ENCODE peak calls at places on chromosome 9, in nine cellular contexts. One of them, this sample, is unnamed.

GRCh38 chr9:35907732-35908483 is 1.4 kb upstream of the SPAAR start:
- DNase-seq in adipocyte: peak; percentile 86
- DNase-seq in HCT116: peak; percentile 32
- DNase-seq in mesendoderm: peak; percentile 96
- DNase-seq in neuronal stem cell: peak; percentile 50
- DNase-seq in colonic mucosa: peak; percentile 83
- DNase-seq in neural progenitor cell: peak; percentile 39
- DNase-seq in endothelial cell of umbilical vein: peak; percentile 89
- DNase-seq in endodermal cell: peak; percentile 90
- DNase-seq in this sample: peak; percentile 93

GRCh38 chr9:88660611-88661010 is 125.6 kb downstream of the NXNL2 start:
- DNase-seq in adipocyte: peak; percentile 24
- DNase-seq in mesendoderm: peak; percentile 79
- DNase-seq in neuronal stem cell: no peak
- DNase-seq in endothelial cell of umbilical vein: peak; percentile 46
- DNase-seq in HCT116: peak; percentile 12
- DNase-seq in endodermal cell: peak; percentile 85
- DNase-seq in colonic mucosa: no peak
- DNase-seq in neural progenitor cell: peak; percentile 58
- DNase-seq in this sample: no peak

GRCh38 chr9:136527721-136528710 is 17.8 kb downstream of the NOTCH1 start:
- DNase-seq in endothelial cell of umbilical vein: no peak
- DNase-seq in neuronal stem cell: no peak
- DNase-seq in adipocyte: peak; percentile 22
- DNase-seq in HCT116: no peak
- DNase-seq in neural progenitor cell: peak; percentile 43
- DNase-seq in endodermal cell: peak; percentile 82
- DNase-seq in mesendoderm: no peak
- DNase-seq in colonic mucosa: peak; percentile 88
- DNase-seq in this sample: no peak

GRCh38 chr9:128124873-128125574 is 2.5 kb downstream of the PTGES2 start:
- DNase-seq in adipocyte: peak; percentile 66
- DNase-seq in mesendoderm: peak; percentile 86
- DNase-seq in neural progenitor cell: peak; percentile 76
- DNase-seq in endodermal cell: peak; percentile 95
- DNase-seq in HCT116: peak; percentile 46
- DNase-seq in neuronal stem cell: peak; percentile 56
- DNase-seq in endothelial cell of umbilical vein: peak; percentile 56
- DNase-seq in colonic mucosa: peak; percentile 90
- DNase-seq in this sample: peak; percentile 73

GRCh38 chr9:136903041-136903554 is 16.8 kb downstream of the TRAF2 start:
- DNase-seq in neural progenitor cell: no peak
- DNase-seq in HCT116: no peak
- DNase-seq in colonic mucosa: no peak
- DNase-seq in adipocyte: no peak
- DNase-seq in endothelial cell of umbilical vein: no peak
- DNase-seq in mesendoderm: no peak
- DNase-seq in endodermal cell: no peak
- DNase-seq in neuronal stem cell: no peak
- DNase-seq in this sample: no peak

GRCh38 chr9:105307731-105308130 is 63.3 kb downstream of the SLC44A1 start:
- DNase-seq in HCT116: no peak
- DNase-seq in neuronal stem cell: no peak
- DNase-seq in adipocyte: no peak
- DNase-seq in mesendoderm: no peak
- DNase-seq in endodermal cell: no peak
- DNase-seq in endothelial cell of umbilical vein: no peak
- DNase-seq in colonic mucosa: no peak
- DNase-seq in neural progenitor cell: no peak
- DNase-seq in this sample: no peak

GRCh38 chr9:131589124-131589711 is 43.9 kb downstream of the PRRT1B start:
- DNase-seq in neural progenitor cell: no peak
- DNase-seq in HCT116: no peak
- DNase-seq in endodermal cell: peak; percentile 30
- DNase-seq in colonic mucosa: no peak
- DNase-seq in adipocyte: no peak
- DNase-seq in endothelial cell of umbilical vein: no peak
- DNase-seq in mesendoderm: no peak
- DNase-seq in neuronal stem cell: no peak
- DNase-seq in this sample: peak; percentile 43

GRCh38 chr9:9855503-9856078 is 757.2 kb downstream of the PTPRD start:
- DNase-seq in endodermal cell: peak; percentile 49
- DNase-seq in mesendoderm: no peak
- DNase-seq in neuronal stem cell: no peak
- DNase-seq in colonic mucosa: no peak
- DNase-seq in adipocyte: no peak
- DNase-seq in neural progenitor cell: peak; percentile 1
- DNase-seq in endothelial cell of umbilical vein: no peak
- DNase-seq in HCT116: no peak
- DNase-seq in this sample: peak; percentile 68

GRCh38 chr9:124394167-124394566 is 21.1 kb downstream of the PSMB7 start:
- DNase-seq in endodermal cell: no peak
- DNase-seq in adipocyte: no peak
- DNase-seq in endothelial cell of umbilical vein: no peak
- DNase-seq in mesendoderm: no peak
- DNase-seq in colonic mucosa: no peak
- DNase-seq in neuronal stem cell: no peak
- DNase-seq in neural progenitor cell: no peak
- DNase-seq in HCT116: no peak
- DNase-seq in this sample: no peak

GRCh38 chr9:91835632-91836031 is 114.4 kb downstream of the ROR2 start:
- DNase-seq in endodermal cell: no peak
- DNase-seq in neural progenitor cell: no peak
- DNase-seq in endothelial cell of umbilical vein: no peak
- DNase-seq in mesendoderm: no peak
- DNase-seq in colonic mucosa: no peak
- DNase-seq in neuronal stem cell: no peak
- DNase-seq in adipocyte: no peak
- DNase-seq in HCT116: no peak
- DNase-seq in this sample: no peak

GRCh38 chr9:108512426-108513173 is 343.2 kb downstream of the ACTL7B start:
- DNase-seq in neural progenitor cell: peak; percentile 33
- DNase-seq in neuronal stem cell: no peak
- DNase-seq in endodermal cell: peak; percentile 65
- DNase-seq in colonic mucosa: no peak
- DNase-seq in endothelial cell of umbilical vein: no peak
- DNase-seq in HCT116: no peak
- DNase-seq in adipocyte: peak; percentile 5
- DNase-seq in mesendoderm: peak; percentile 32
- DNase-seq in this sample: no peak

GRCh38 chr9:113631811-113632665 is 168.5 kb downstream of the RGS3 start:
- DNase-seq in endodermal cell: peak; percentile 46
- DNase-seq in neuronal stem cell: no peak
- DNase-seq in neural progenitor cell: no peak
- DNase-seq in HCT116: no peak
- DNase-seq in adipocyte: no peak
- DNase-seq in colonic mucosa: no peak
- DNase-seq in endothelial cell of umbilical vein: no peak
- DNase-seq in mesendoderm: no peak
- DNase-seq in this sample: no peak

DNA sequence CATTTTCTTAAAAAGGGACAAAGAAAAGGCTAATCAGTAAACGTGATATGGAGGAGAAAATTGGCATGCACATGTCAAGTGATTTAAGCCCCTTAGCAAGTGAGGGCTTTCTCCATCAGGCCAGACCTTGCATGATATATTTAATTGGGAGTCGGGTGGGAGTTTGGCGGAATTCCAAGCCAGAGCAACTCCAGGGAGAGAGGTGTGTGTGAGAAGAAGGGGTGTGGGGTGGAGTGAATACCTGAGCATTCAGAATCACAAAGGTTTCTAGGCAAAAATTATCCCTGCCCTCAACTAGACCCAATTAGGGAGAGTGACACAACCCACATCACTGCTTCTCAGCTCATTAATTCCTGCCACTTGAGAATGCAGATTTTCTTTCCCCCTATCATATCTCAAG is 279.7 kb upstream of the TUT7 start:
- DNase-seq in neuronal stem cell: no peak
- DNase-seq in neural progenitor cell: no peak
- DNase-seq in colonic mucosa: no peak
- DNase-seq in endodermal cell: no peak
- DNase-seq in HCT116: no peak
- DNase-seq in mesendoderm: no peak
- DNase-seq in endothelial cell of umbilical vein: no peak
- DNase-seq in adipocyte: no peak
- DNase-seq in this sample: no peak
- H3K4me3 ChIP-seq in neuronal stem cell: no peak overlapping the region
- H3K4me3 ChIP-seq in neural progenitor cell: no peak overlapping the region
- H3K4me3 ChIP-seq in colonic mucosa: no peak overlapping the region
- H3K4me3 ChIP-seq in endodermal cell: no peak overlapping the region
- H3K4me3 ChIP-seq in HCT116: no peak overlapping the region
- H3K4me3 ChIP-seq in mesendoderm: no peak overlapping the region
- H3K4me3 ChIP-seq in endothelial cell of umbilical vein: no peak overlapping the region
- H3K4me3 ChIP-seq in adipocyte: no peak overlapping the region
- H3K4me3 ChIP-seq in this sample: no peak overlapping the region

GRCh38 chr9:748861-749497 is 92.5 kb upstream of the DMRT1 start:
- DNase-seq in neuronal stem cell: no peak
- DNase-seq in neural progenitor cell: no peak
- DNase-seq in adipocyte: no peak
- DNase-seq in endothelial cell of umbilical vein: no peak
- DNase-seq in HCT116: no peak
- DNase-seq in mesendoderm: no peak
- DNase-seq in endodermal cell: no peak
- DNase-seq in colonic mucosa: no peak
- DNase-seq in this sample: no peak
- H3K9ac ChIP-seq in neuronal stem cell: no peak overlapping the region
- H3K9ac ChIP-seq in neural progenitor cell: no peak overlapping the region
- H3K9ac ChIP-seq in adipocyte: no peak overlapping the region
- H3K9ac ChIP-seq in endothelial cell of umbilical vein: no peak overlapping the region
- H3K9ac ChIP-seq in HCT116: no peak overlapping the region
- H3K9ac ChIP-seq in mesendoderm: no peak overlapping the region
- H3K9ac ChIP-seq in endodermal cell: no peak overlapping the region
- H3K9ac ChIP-seq in colonic mucosa: no peak overlapping the region
- H3K9ac ChIP-seq in this sample: no peak overlapping the region

DNA sequence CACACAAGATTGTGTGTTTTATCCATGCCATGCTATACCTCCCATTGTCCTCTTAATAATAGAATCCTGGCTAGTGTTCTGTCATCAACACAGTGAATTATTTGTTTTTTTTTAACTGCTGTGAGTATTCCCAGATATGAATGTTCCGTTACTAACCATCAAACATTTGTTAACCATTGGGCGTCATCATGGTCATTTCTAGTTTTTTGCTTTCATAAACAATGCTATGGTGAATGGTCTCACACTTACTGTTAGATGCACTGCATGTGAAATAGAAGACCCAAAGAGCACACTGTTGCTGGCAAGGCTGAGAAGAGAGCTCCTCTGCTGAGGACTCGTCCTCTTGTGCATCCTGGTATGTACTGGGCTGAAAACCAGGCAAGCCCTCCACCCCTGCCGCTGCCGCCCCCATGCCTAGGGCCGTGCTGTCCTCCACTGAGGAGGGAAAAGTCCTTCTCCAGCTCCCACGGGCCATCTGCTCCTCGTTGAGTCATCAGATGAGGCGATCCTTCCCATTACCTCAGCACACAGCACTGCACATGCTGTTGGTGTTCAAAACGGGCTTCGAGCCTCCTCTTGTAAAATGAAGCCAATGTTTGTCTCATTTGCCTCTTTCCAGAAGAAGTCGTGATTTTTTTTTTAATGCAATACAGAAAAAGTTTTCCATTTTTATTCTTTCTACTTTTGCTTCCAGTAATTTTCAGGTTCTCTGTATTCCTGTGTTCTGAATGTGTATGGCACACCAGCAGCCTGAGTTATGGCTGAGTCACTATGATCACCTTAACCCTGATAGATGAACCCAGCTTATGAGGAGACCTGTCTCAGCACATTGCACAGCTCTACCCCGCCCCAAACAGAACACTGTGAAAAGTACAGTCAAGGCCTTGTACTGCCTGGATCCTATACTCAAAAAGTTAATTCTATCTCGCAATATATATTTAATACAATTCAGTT is 219.0 kb downstream of the AOPEP start:
- DNase-seq in adipocyte: peak; percentile 89
- DNase-seq in neural progenitor cell: no peak
- DNase-seq in neuronal stem cell: no peak
- DNase-seq in colonic mucosa: no peak
- DNase-seq in mesendoderm: peak; percentile 40
- DNase-seq in endodermal cell: peak; percentile 30
- DNase-seq in endothelial cell of umbilical vein: peak; percentile 55
- DNase-seq in HCT116: no peak
- DNase-seq in this sample: no peak
- H3K4me3 ChIP-seq in adipocyte: no peak overlapping the region
- H3K4me3 ChIP-seq in neural progenitor cell: no peak overlapping the region
- H3K4me3 ChIP-seq in neuronal stem cell: no peak overlapping the region
- H3K4me3 ChIP-seq in colonic mucosa: no peak overlapping the region
- H3K4me3 ChIP-seq in mesendoderm: no peak overlapping the region
- H3K4me3 ChIP-seq in endodermal cell: no peak overlapping the region
- H3K4me3 ChIP-seq in endothelial cell of umbilical vein: no peak overlapping the region
- H3K4me3 ChIP-seq in HCT116: no peak overlapping the region
- H3K4me3 ChIP-seq in this sample: no peak overlapping the region

DNA sequence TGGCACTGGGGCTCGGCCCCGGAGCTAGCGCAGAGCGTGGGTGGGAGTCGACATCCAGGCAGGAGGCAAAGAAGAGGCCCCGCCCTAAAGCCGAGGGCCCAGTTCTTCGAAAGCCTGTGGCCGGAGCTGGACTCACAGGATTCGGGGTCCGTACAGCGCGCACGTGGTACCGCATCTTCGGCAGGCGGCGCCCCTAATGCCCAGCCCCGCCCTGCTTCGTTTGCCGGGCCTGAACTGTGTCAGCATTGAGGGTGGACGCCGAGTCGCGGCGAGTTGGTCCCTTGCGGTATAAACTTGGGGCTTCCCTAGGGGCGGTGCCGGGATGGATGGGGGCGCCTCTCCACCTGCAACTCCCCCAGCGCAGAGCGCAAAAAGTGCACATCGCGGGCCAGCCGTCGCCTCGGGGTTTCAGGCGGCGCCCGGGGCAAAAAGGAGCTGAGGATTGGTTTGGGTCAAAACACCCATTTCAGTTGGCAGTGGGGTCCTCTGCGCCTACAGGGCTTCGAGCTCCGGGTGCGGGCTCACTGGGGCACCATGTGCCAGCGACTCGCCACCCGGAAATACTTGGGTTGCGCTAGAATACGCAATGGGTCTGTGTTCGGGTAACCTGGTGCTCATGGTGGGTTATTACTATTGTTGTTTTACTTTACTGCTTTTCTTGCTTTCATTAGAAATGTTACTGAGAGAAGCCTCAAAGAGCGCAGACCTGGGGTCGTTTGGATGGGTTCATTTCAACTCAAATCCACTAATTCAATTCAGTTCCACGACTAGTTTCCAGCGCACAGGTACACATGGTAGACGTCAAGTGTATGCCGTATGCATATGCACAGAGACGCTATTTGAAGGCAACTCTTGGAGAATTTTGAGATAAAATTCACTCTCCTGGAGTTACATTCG is 3.9 kb upstream of the PAX5 start:
- DNase-seq in endodermal cell: peak; percentile 84
- DNase-seq in HCT116: no peak
- DNase-seq in endothelial cell of umbilical vein: no peak
- DNase-seq in mesendoderm: peak; percentile 55
- DNase-seq in neural progenitor cell: peak; percentile 79
- DNase-seq in colonic mucosa: no peak
- DNase-seq in adipocyte: no peak
- DNase-seq in neuronal stem cell: no peak
- DNase-seq in this sample: no peak
- H3K9ac ChIP-seq in endodermal cell: no peak overlapping the region
- H3K9ac ChIP-seq in HCT116: no peak overlapping the region
- H3K9ac ChIP-seq in endothelial cell of umbilical vein: no peak overlapping the region
- H3K9ac ChIP-seq in mesendoderm: peak overlapping the region; percentile 43
- H3K9ac ChIP-seq in neural progenitor cell: no peak overlapping the region
- H3K9ac ChIP-seq in colonic mucosa: no peak overlapping the region
- H3K9ac ChIP-seq in adipocyte: no peak overlapping the region
- H3K9ac ChIP-seq in neuronal stem cell: peak overlapping the region; percentile 3
- H3K9ac ChIP-seq in this sample: no peak overlapping the region

This sample was measured in kidney.